ENCODE peak calls at places on chromosomes 3 and 15, in four cellular contexts. G, E, Q and L are unnamed samples.

GRCh38 chr3:178382388-178383061 is 153.7 kb upstream of the KCNMB2 start:
- DNase-seq in G (no peak), E (no peak), Q (no peak), L (no peak)

GRCh38 chr3:22960326-22960984 is 242.7 kb upstream of the UBE2E2 start:
- DNase-seq in G (peak), E (peak), Q (no peak), L (peak)

GRCh38 chr3:128282392-128283196 is 129.3 kb downstream of the EEFSEC start:
- DNase-seq in G (no peak), E (no peak), Q (no peak), L (no peak)

GRCh38 chr3:129448187-129448895 is 8.3 kb downstream of the IFT122 start:
- DNase-seq in G (no peak), E (no peak), Q (peak), L (no peak)

GRCh38 chr3:14902719-14903118 is 44.7 kb upstream of the NR2C2 start:
- DNase-seq in G (no peak), E (no peak), Q (no peak), L (no peak)

GRCh38 chr3:71063768-71064287 is 519.7 kb downstream of the FOXP1 start:
- DNase-seq in G (no peak), E (peak), Q (peak), L (peak)

GRCh38 chr3:138593488-138594149 is 441 bp downstream of the CEP70 start:
- DNase-seq in G (no peak), E (peak), Q (no peak), L (no peak)

GRCh38 chr3:46874430-46874829 is 3.1 kb upstream of the PTH1R start:
- DNase-seq in G (no peak), E (no peak), Q (no peak), L (no peak)

GRCh38 chr3:53230041-53230621 is 25.7 kb downstream of the TKT start:
- DNase-seq in G (no peak), E (no peak), Q (no peak), L (no peak)

GRCh38 chr15:88542342-88542733 is 4.1 kb downstream of the DET1 start:
- DNase-seq in G (no peak), E (no peak), Q (peak), L (no peak)

GRCh38 chr15:66047321-66048024 is 178.2 kb downstream of the RAB11A start:
- DNase-seq in G (no peak), E (no peak), Q (no peak), L (peak)

GRCh38 chr15:76138436-76138835 is 78.7 kb downstream of the TMEM266 start:
- DNase-seq in G (no peak), E (no peak), Q (no peak), L (no peak)

GRCh38 chr3:74538669-74539068 is 75.8 kb downstream of the CNTN3 start:
- DNase-seq in G (no peak), E (no peak), Q (no peak), L (no peak)

GRCh38 chr15:70150405-70150747 is 52.7 kb upstream of the TLE3 start:
- DNase-seq in G (no peak), E (no peak), Q (no peak), L (no peak)

GRCh38 chr15:70151008-70151407 is 53.3 kb upstream of the TLE3 start:
- DNase-seq in G (no peak), E (no peak), Q (no peak), L (no peak)

GRCh38 chr15:70147778-70148177 is 50.1 kb upstream of the TLE3 start:
- DNase-seq in G (no peak), E (no peak), Q (no peak), L (peak)

GRCh38 chr15:70151441-70151840 is 53.7 kb upstream of the TLE3 start:
- DNase-seq in G (no peak), E (no peak), Q (no peak), L (no peak)

DNA sequence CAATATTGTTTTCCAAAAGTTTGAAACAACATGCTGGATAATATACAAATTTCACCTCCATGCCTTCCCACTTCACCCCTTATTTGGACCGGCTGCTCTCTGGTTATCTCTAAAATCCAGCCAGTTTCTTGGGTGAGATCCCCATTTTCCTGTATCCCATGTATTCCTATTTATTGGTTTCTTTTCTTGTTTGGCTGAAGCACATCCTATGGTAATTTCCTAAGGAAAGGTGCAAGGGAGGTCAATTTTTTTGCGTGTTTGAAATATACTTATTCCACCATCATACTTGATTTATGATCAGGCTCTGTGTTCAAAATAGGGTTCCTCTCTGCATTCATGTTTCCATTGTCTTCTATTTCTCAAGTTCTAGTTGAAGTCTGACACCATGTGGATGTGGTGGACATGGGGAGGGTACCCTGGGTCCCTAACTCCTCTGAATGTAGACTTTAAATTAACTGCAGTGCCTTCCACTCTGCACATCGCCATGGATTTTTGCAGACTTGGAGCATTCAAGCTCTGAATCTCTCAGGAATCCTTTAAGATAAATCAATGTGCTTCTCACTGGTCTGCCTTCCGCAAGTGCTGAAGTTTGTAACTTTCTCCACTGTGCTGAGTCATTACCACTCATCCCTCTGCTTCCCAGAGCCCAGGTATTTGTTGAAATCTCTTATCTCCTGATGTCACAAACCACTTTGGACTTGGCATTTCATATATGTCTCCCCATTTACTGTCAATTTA is 52.1 kb upstream of the TLE3 start:
- DNase-seq in G (no peak), E (no peak), Q (no peak), L (no peak)
- TF ChIP-seq MAX in G (no peak), E (no peak), Q (no peak), L (no peak)

GRCh38 chr3:72274511-72275295 is 489.8 kb upstream of the PROK2 start:
- DNase-seq in G (no peak), E (no peak), Q (no peak), L (peak)

GRCh38 chr3:72272356-72272755 is 487.4 kb upstream of the PROK2 start:
- DNase-seq in G (no peak), E (no peak), Q (no peak), L (no peak)

GRCh38 chr3:72271923-72272322 is 487.0 kb upstream of the PROK2 start:
- DNase-seq in G (no peak), E (no peak), Q (peak), L (no peak)

GRCh38 chr3:72275296-72275820 is 490.4 kb upstream of the PROK2 start:
- DNase-seq in G (no peak), E (no peak), Q (no peak), L (no peak)

DNA sequence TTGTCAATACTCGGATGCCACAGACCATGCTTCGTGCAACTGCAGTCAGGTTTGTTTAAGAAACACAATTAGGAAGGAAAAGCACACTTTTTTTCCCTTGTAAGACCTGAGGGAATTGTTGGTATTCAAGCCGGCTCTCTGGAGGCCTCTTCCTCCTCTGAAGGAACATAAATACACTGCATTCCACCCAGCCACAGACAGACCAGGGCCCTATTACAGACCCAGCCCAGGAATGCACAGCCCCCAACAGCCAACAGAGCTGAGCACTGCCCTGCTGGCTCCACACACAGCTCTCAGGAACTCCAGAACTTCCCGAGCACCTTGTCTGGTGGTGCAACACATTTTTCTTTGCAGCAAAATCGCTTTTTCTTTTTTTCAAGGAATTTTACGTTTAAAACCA is 488.7 kb upstream of the PROK2 start:
- DNase-seq in G (no peak), E (no peak), Q (no peak), L (no peak)
- TF ChIP-seq MYC in G (no peak), E (no peak), Q (no peak), L (no peak)

DNA sequence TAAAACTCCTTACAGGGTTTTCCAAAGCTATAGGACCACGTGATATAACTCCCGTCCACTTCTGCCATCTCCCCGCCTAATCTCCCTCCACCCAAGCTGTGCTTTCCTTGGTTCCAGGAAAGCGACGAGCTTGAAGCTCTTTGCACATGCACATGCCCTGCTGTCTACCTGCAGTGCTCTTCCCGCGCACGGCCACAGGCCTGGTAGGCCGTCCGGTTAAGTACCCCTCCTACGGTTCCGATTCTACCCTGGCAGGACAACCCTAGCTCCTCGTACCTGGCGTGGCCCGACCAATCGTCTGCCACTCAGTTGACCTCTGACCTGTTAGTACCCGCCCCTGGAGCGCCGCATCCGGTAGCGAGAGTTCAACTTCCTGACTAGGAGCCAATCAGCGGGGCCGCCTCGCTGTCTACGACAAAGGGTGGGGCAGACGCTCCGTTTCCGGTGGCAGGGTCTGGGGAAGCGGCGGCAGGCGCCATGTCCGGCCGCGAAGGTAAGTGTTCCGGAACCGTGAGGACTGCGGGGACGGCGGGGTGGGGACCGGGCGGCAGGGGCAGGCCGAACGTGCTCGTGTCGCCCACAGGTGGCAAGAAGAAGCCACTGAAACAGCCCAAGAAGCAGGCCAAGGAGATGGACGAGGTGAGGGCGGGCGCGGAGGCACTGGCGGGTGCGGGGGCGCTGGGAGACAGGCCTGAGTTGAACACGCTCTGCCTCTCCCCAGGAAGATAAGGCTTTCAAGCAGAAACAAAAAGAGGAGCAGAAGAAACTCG is at the start of the genes CCDC51 and TMA7:
- DNase-seq in G (peak), E (peak), Q (peak), L (peak)
- TF ChIP-seq POLR2A in G (peak), E (peak), Q (peak), L (peak)

GRCh38 chr3:185521349-185522138 is 22.7 kb upstream of the TMEM41A start:
- DNase-seq in G (no peak), E (no peak), Q (no peak), L (no peak)
- TF ChIP-seq MAX in G (no peak), E (no peak), Q (no peak), L (no peak)

GRCh38 chr15:101183226-101183925 is 68.5 kb downstream of the CHSY1 start:
- DNase-seq in G (no peak), E (no peak), Q (no peak), L (no peak)
- TF ChIP-seq MYC in G (no peak), E (no peak), Q (no peak), L (no peak)

DNA sequence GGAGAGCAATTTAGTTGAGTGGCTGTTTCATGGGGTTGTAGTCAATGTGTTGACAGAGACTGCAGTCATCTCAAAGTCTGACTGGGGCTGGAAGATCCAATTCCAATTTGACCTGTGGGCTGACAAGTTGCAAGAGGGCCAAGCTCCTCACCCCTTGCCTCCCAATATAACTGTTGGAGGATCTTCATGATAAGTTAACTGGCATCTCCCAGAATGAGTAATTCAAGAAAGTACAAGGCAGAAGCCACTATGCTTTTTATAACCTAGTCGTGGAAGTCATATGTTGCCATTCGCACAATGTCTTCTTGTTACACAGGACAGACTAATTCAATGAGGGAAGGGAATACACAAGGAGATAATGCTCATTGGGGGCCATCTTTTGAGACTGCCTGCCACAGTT is 29.1 kb downstream of the GPR15 start:
- DNase-seq in G (no peak), E (no peak), Q (no peak), L (no peak)
- TF ChIP-seq POLR2A in G (no peak), E (no peak), Q (no peak), L (no peak)

DNA sequence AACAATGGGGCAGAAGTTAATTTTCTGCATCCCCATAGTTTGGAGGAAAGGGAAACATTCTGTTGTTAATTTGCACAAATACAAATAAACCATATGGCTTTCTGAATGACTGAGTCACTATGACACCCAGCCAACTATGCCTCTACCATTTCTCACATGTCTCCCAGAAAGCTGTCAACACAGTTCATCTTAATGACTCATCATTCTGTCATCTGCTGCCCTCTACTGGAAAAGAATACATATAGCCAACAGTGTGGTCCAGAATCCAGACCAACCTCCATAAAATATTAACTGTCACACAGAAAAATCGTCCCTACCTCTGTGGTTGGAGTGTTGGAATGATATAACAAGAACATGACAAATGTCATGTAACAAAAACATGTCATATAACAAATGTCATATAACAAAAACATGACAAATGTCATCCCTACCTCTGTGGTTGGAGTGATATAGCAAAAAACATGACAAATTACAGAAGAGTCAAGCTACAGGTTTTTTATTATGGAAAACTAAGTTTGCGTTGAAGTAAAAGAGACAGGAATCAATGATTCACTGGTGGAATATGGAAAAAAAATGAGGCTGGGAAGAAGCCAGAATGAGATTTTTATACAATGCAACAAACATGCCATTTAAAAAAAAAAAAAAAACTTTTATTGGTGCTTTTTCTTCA is 47.7 kb upstream of the GYG1 start:
- DNase-seq in G (peak), E (peak), Q (peak), L (peak)
- TF ChIP-seq MAX in G (peak), E (no peak), Q (no peak), L (no peak)

GRCh38 chr3:126664591-126665214 is 9.8 kb upstream of the TXNRD3 start:
- DNase-seq in G (no peak), E (peak), Q (no peak), L (no peak)
- TF ChIP-seq MYC in G (no peak), E (no peak), Q (no peak), L (no peak)

DNA sequence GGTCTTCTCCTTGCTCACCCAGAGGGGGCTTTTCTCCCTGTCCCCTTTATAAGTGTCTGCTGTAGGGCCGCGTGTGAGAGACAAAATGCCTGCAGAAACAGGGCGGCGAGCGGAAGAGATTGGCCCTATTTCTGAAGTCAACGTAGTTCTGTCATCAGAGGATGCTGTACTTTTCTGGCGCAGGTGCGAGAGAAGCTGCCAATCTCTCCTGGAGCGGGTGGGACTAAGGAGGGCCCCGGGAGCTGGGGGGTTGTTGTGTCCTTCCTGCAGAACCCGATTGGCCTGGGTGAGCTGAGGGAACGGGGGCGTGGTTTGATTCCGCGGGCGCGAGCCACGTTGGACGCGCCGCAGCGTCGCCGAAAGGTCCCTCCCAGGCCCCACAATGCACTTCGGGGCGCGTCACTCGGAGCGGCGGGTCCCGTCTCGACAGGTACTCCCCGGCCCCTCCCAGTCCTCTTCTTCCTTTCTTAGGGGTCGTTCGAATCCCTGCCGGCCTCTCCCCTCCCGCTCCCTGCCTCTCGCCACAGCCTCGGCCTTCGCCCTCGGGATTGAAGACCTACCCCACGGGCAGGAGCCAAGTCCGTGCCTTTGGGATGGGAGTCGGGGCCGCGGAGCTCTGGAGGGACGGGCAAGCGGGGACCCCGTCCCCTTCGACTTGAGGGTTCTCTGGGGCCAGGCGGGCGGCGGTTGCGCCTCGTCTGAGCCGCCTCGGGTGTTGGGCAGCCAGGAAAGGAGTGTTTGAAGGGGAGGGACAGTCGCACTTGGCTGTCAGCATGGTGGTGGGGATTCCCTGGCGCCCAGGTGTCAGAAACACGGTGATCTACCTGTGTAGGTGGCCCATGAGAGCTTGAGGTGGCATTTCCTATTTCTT is at the start of gene SEC22A:
- DNase-seq in G (peak), E (peak), Q (peak), L (peak)
- TF ChIP-seq POLR2A in G (peak), E (peak), Q (peak), L (peak)

GRCh38 chr3:42710323-42711021 is 7.9 kb upstream of the HHATL start:
- DNase-seq in G (no peak), E (no peak), Q (no peak), L (no peak)
- TF ChIP-seq MAX in G (no peak), E (no peak), Q (no peak), L (no peak)